ENCODE peak calls at places on chromosomes 12 and 14, in eight cellular contexts. One of them, this sample, is unnamed.

GRCh38 chr14:91257328-91258020 is 13.0 kb upstream of the GPR68 start:
- DNase-seq in right lobe of liver: no peak
- DNase-seq in posterior cingulate gyrus: no peak
- DNase-seq in AG10803: no peak
- DNase-seq in GM04504: no peak
- DNase-seq in AG04450: no peak
- DNase-seq in lung: no peak
- DNase-seq in CD4-positive, alpha-beta T cell: no peak
- DNase-seq in this sample: no peak

GRCh38 chr12:82596484-82596883 is 90.2 kb upstream of the TMTC2 start:
- DNase-seq in lung: no peak
- DNase-seq in AG04450: no peak
- DNase-seq in GM04504: no peak
- DNase-seq in right lobe of liver: no peak
- DNase-seq in CD4-positive, alpha-beta T cell: no peak
- DNase-seq in posterior cingulate gyrus: no peak
- DNase-seq in AG10803: no peak
- DNase-seq in this sample: no peak

GRCh38 chr12:68434391-68435007 is 102.3 kb upstream of the MDM1 start:
- DNase-seq in GM04504: no peak
- DNase-seq in AG04450: no peak
- DNase-seq in posterior cingulate gyrus: no peak
- DNase-seq in CD4-positive, alpha-beta T cell: no peak
- DNase-seq in lung: no peak
- DNase-seq in AG10803: no peak
- DNase-seq in right lobe of liver: no peak
- DNase-seq in this sample: no peak

GRCh38 chr14:61385002-61385685 is 63.8 kb downstream of the PRKCH start:
- DNase-seq in right lobe of liver: no peak
- DNase-seq in AG04450: no peak
- DNase-seq in AG10803: no peak
- DNase-seq in CD4-positive, alpha-beta T cell: peak; percentile 52
- DNase-seq in lung: no peak
- DNase-seq in posterior cingulate gyrus: no peak
- DNase-seq in GM04504: no peak
- DNase-seq in this sample: peak; percentile 4

GRCh38 chr12:15688202-15688736 is 100.9 kb downstream of the EPS8 start:
- DNase-seq in AG04450: no peak
- DNase-seq in AG10803: no peak
- DNase-seq in GM04504: no peak
- DNase-seq in right lobe of liver: no peak
- DNase-seq in CD4-positive, alpha-beta T cell: no peak
- DNase-seq in posterior cingulate gyrus: peak; percentile 26
- DNase-seq in lung: peak; percentile 36
- DNase-seq in this sample: peak; percentile 59

GRCh38 chr12:109880049-109880931 is at the start of gene GLTP:
- DNase-seq in CD4-positive, alpha-beta T cell: peak; percentile 90
- DNase-seq in lung: peak; percentile 84
- DNase-seq in posterior cingulate gyrus: peak; percentile 71
- DNase-seq in AG10803: peak; percentile 73
- DNase-seq in AG04450: no peak
- DNase-seq in GM04504: peak; percentile 54
- DNase-seq in right lobe of liver: peak; percentile 90
- DNase-seq in this sample: peak; percentile 94

GRCh38 chr12:123058980-123059379 is 78.5 kb downstream of the ARL6IP4 start:
- DNase-seq in posterior cingulate gyrus: no peak
- DNase-seq in AG10803: peak; percentile 58
- DNase-seq in lung: no peak
- DNase-seq in right lobe of liver: no peak
- DNase-seq in GM04504: peak; percentile 37
- DNase-seq in AG04450: no peak
- DNase-seq in CD4-positive, alpha-beta T cell: no peak
- DNase-seq in this sample: no peak

GRCh38 chr12:89476889-89477288 is 47.7 kb downstream of the GALNT4 start:
- DNase-seq in GM04504: no peak
- DNase-seq in right lobe of liver: no peak
- DNase-seq in AG04450: no peak
- DNase-seq in posterior cingulate gyrus: no peak
- DNase-seq in lung: no peak
- DNase-seq in AG10803: no peak
- DNase-seq in CD4-positive, alpha-beta T cell: no peak
- DNase-seq in this sample: no peak

GRCh38 chr14:91255820-91256219 is 11.3 kb upstream of the GPR68 start:
- DNase-seq in lung: no peak
- DNase-seq in right lobe of liver: no peak
- DNase-seq in GM04504: no peak
- DNase-seq in CD4-positive, alpha-beta T cell: no peak
- DNase-seq in posterior cingulate gyrus: no peak
- DNase-seq in AG04450: no peak
- DNase-seq in AG10803: no peak
- DNase-seq in this sample: peak; percentile 30

GRCh38 chr12:124338876-124339603 is 44.1 kb downstream of the RFLNA start:
- DNase-seq in AG10803: no peak
- DNase-seq in right lobe of liver: no peak
- DNase-seq in lung: no peak
- DNase-seq in GM04504: no peak
- DNase-seq in CD4-positive, alpha-beta T cell: no peak
- DNase-seq in AG04450: no peak
- DNase-seq in posterior cingulate gyrus: no peak
- DNase-seq in this sample: no peak

GRCh38 chr12:116820077-116820656 is 61.1 kb downstream of the HRK start:
- DNase-seq in lung: no peak
- DNase-seq in CD4-positive, alpha-beta T cell: no peak
- DNase-seq in AG04450: no peak
- DNase-seq in posterior cingulate gyrus: no peak
- DNase-seq in AG10803: no peak
- DNase-seq in right lobe of liver: no peak
- DNase-seq in GM04504: no peak
- DNase-seq in this sample: peak; percentile 36

GRCh38 chr14:35341454-35342159 is 49.4 kb downstream of the PSMA6 start:
- DNase-seq in posterior cingulate gyrus: peak; percentile 89
- DNase-seq in CD4-positive, alpha-beta T cell: no peak
- DNase-seq in GM04504: peak; percentile 83
- DNase-seq in lung: peak; percentile 95
- DNase-seq in AG10803: peak; percentile 94
- DNase-seq in AG04450: peak; percentile 51
- DNase-seq in right lobe of liver: peak; percentile 99
- DNase-seq in this sample: peak; percentile 64

GRCh38 chr14:102822311-102822863 is 45.1 kb downstream of the TRAF3 start:
- DNase-seq in AG04450: no peak
- DNase-seq in lung: no peak
- DNase-seq in right lobe of liver: no peak
- DNase-seq in CD4-positive, alpha-beta T cell: no peak
- DNase-seq in AG10803: no peak
- DNase-seq in GM04504: no peak
- DNase-seq in posterior cingulate gyrus: no peak
- DNase-seq in this sample: no peak

GRCh38 chr12:6847676-6848075 is 3.4 kb downstream of the CDCA3 start:
- DNase-seq in posterior cingulate gyrus: no peak
- DNase-seq in GM04504: no peak
- DNase-seq in CD4-positive, alpha-beta T cell: no peak
- DNase-seq in lung: no peak
- DNase-seq in AG10803: no peak
- DNase-seq in AG04450: no peak
- DNase-seq in right lobe of liver: no peak
- DNase-seq in this sample: no peak

GRCh38 chr14:74580275-74580672 is 31.8 kb downstream of the LTBP2 start:
- DNase-seq in AG10803: no peak
- DNase-seq in CD4-positive, alpha-beta T cell: no peak
- DNase-seq in right lobe of liver: peak; percentile 1
- DNase-seq in lung: no peak
- DNase-seq in GM04504: no peak
- DNase-seq in posterior cingulate gyrus: no peak
- DNase-seq in AG04450: no peak
- DNase-seq in this sample: no peak